ENCODE peak calls at places on chromosomes 4 and X, in nine cellular contexts. G, Q, D, P, V, J, T, O and U are unnamed samples.
A peak's percentile ranks its signal among the peaks of the same experiment; 100 is the strongest.

GRCh38 chrX:39931554-39932282 is 166.0 kb downstream of the BCOR start:
- DNase-seq in G (no peak), Q (no peak), D (no peak), P (no peak), V (no peak), J (no peak), T (no peak), O (no peak), U (no peak)

GRCh38 chr4:74531952-74532794 is 87.2 kb downstream of the AREG start:
- DNase-seq in G (no peak), Q (no peak), D (no peak), P (no peak), V (peak; percentile 92), J (peak; percentile 10), T (peak; percentile 64), O (peak; percentile 75), U (peak; percentile 20)

GRCh38 chr4:56575820-56576429 is 70.3 kb downstream of the ARL9 start:
- DNase-seq in G (no peak), Q (no peak), D (no peak), P (no peak), V (peak; percentile 64), J (peak; percentile 12), T (peak; percentile 46), O (peak; percentile 8), U (no peak)

GRCh38 chr4:84279678-84280077 is 219.4 kb downstream of the NKX6-1 start:
- DNase-seq in G (no peak), Q (no peak), D (no peak), P (no peak), V (no peak), J (no peak), T (no peak), O (no peak), U (no peak)

GRCh38 chr4:140926672-140927071 is 170.5 kb upstream of the TBC1D9 start:
- DNase-seq in G (no peak), Q (no peak), D (no peak), P (no peak), V (no peak), J (no peak), T (no peak), O (no peak), U (no peak)

GRCh38 chrX:9794495-9794894 is 8.3 kb downstream of the SHROOM2 start:
- DNase-seq in G (peak; percentile 16), Q (no peak), D (no peak), P (no peak), V (no peak), J (no peak), T (no peak), O (no peak), U (no peak)

GRCh38 chr4:118751634-118752293 is 66.6 kb downstream of the METTL14 start:
- DNase-seq in G (no peak), Q (no peak), D (no peak), P (no peak), V (peak; percentile 68), J (no peak), T (no peak), O (no peak), U (no peak)

GRCh38 chrX:41912922-41913321 is 10.4 kb downstream of the CASK start:
- DNase-seq in G (no peak), Q (no peak), D (no peak), P (no peak), V (no peak), J (no peak), T (no peak), O (no peak), U (no peak)

GRCh38 chr4:26746742-26747351 is 113.8 kb upstream of the STIM2 start:
- DNase-seq in G (no peak), Q (no peak), D (no peak), P (no peak), V (no peak), J (peak; percentile 48), T (no peak), O (no peak), U (peak; percentile 45)

GRCh38 chr4:78312989-78313753 is 238.4 kb upstream of the ANXA3 start:
- DNase-seq in G (no peak), Q (no peak), D (no peak), P (no peak), V (no peak), J (no peak), T (no peak), O (no peak), U (no peak)

GRCh38 chr4:26525751-26526150 is 35.5 kb upstream of the CCKAR start:
- DNase-seq in G (no peak), Q (no peak), D (no peak), P (no peak), V (peak; percentile 43), J (no peak), T (peak; percentile 9), O (no peak), U (no peak)

GRCh38 chrX:47241201-47242011 is 8.6 kb downstream of the USP11 start:
- DNase-seq in G (no peak), Q (no peak), D (peak; percentile 72), P (no peak), V (no peak), J (no peak), T (no peak), O (no peak), U (no peak)

GRCh38 chrX:129655547-129656248 is 942 bp upstream of the APLN start:
- DNase-seq in G (no peak), Q (no peak), D (no peak), P (no peak), V (no peak), J (no peak), T (no peak), O (no peak), U (peak; percentile 31)

GRCh38 chr4:3469386-3470243 is 6.5 kb downstream of the DOK7 start:
- DNase-seq in G (peak; percentile 50), Q (no peak), D (no peak), P (peak; percentile 68), V (no peak), J (no peak), T (no peak), O (no peak), U (no peak)

GRCh38 chrX:96389314-96390048 is 295.2 kb upstream of the DIAPH2 start:
- DNase-seq in G (no peak), Q (no peak), D (no peak), P (no peak), V (peak; percentile 47), J (no peak), T (no peak), O (no peak), U (no peak)

GRCh38 chr4:7651461-7651921 is 216.8 kb upstream of the PSAPL1 start:
- DNase-seq in G (peak; percentile 64), Q (no peak), D (no peak), P (no peak), V (peak; percentile 48), J (no peak), T (peak; percentile 86), O (no peak), U (no peak)

GRCh38 chr4:41550308-41550707 is 12.4 kb downstream of the LIMCH1 start:
- DNase-seq in G (no peak), Q (no peak), D (no peak), P (no peak), V (no peak), J (no peak), T (no peak), O (no peak), U (no peak)

GRCh38 chr4:1752284-1753041 is 31.1 kb downstream of the TACC3 start:
- DNase-seq in G (no peak), Q (no peak), D (no peak), P (no peak), V (peak; percentile 6), J (no peak), T (no peak), O (peak; percentile 69), U (peak; percentile 37)

GRCh38 chr4:125266901-125267601 is 47.7 kb upstream of the FAT4 start:
- DNase-seq in G (no peak), Q (no peak), D (no peak), P (no peak), V (peak; percentile 87), J (no peak), T (peak; percentile 81), O (no peak), U (no peak)

GRCh38 chrX:30821116-30821515 is 67.9 kb downstream of the TAB3 start:
- DNase-seq in G (no peak), Q (no peak), D (no peak), P (no peak), V (no peak), J (no peak), T (no peak), O (no peak), U (no peak)
- TF ChIP-seq CTCF in G (no peak), Q (no peak), D (no peak), P (no peak), V (no peak), J (no peak), T (no peak), O (peak; percentile 42), U (no peak)

DNA sequence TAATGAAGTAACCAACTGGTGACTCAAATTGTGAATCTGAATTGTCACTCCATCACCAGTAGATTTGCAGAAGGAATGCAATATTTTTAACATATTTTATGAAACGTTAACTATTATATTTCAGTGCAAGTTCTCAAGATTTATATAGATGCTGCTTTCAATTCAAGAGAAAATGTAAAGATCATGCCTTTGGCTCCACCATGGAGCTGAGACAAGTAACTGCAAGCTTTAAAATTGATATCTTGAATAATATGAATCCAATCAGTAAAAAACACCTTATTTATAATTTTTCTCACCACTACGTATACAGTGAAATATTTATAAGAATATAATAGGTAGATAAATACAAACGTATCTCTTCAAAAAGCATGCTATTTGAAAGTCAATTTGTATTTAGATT is 27.8 kb upstream of the GALNTL6 start:
- DNase-seq in G (no peak), Q (no peak), D (no peak), P (no peak), V (no peak), J (no peak), T (no peak), O (no peak), U (no peak)
- TF ChIP-seq CTCF in G (no peak), Q (no peak), D (no peak), P (no peak), V (no peak), J (no peak), T (no peak), O (no peak), U (no peak)

GRCh38 chr4:186472948-186473347 is 82.4 kb downstream of the MTNR1A start:
- DNase-seq in G (no peak), Q (no peak), D (no peak), P (no peak), V (peak; percentile 57), J (no peak), T (peak; percentile 39), O (peak; percentile 16), U (no peak)
- TF ChIP-seq CTCF in G (no peak), Q (no peak), D (no peak), P (peak; percentile 44), V (peak; percentile 62), J (peak; percentile 24), T (peak; percentile 71), O (peak; percentile 55), U (peak; percentile 29)

DNA sequence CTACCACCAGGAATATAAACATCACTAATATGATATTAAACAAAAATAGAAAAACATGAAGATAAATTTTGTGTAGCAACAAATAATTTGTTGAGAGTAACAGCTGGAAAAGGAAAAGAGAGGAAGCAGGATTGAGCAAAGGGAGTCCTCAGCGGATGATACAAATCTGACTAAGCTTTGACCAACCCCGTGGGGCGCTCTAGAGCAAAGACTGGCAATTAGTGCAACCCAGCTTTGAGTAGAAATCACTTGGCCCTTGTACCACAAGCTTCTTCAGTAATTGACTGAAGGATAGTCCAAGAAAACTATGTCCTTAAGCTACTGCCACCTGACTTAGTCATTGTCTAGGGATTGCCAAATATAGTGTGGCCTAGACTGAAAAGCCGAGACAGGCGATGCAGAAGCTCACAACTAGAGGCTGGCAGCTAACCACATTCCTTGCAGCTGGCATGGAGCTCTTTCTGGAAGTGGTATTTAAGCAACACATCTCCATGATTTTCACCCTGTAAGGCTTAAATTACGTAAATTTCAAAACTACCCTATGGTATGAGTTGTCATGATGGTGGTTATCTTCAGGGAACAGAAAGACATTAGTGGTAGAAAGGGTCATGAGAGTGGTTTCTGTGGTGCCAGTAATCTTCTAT is 396.0 kb downstream of the PDGFC start:
- DNase-seq in G (peak; percentile 17), Q (no peak), D (no peak), P (no peak), V (no peak), J (no peak), T (no peak), O (no peak), U (no peak)
- TF ChIP-seq CTCF in G (no peak), Q (no peak), D (no peak), P (no peak), V (no peak), J (no peak), T (no peak), O (peak; percentile 21), U (no peak)